ENCODE peak calls at places on chromosomes 1 and 21, in nine cellular contexts. One of them, this sample, is unnamed.

GRCh38 chr1:25765910-25766645 is 33.9 kb upstream of the SELENON start:
- DNase-seq in NCI-H1092 treated with DMSO at 0.1 percent for 48 hours: peak; percentile 29
- DNase-seq in choroid plexus epithelial cell: no peak
- DNase-seq in GDM1: no peak
- DNase-seq in pancreas: no peak
- DNase-seq in KG1: no peak
- DNase-seq in hypothalamus: no peak
- DNase-seq in CD4-positive, alpha-beta T cell: no peak
- DNase-seq in stimulated activated CD4-positive, alpha-beta T cell treated with anti-CD3 and anti-CD28 coated beads, Interleukin-4, amount 100 ng/mL, for 24 hours: no peak
- DNase-seq in this sample: peak; percentile 37

GRCh38 chr1:7478797-7479499 is 292.1 kb upstream of the VAMP3 start:
- DNase-seq in NCI-H1092 treated with DMSO at 0.1 percent for 48 hours: peak; percentile 39
- DNase-seq in choroid plexus epithelial cell: peak; percentile 98
- DNase-seq in GDM1: no peak
- DNase-seq in pancreas: peak; percentile 45
- DNase-seq in KG1: no peak
- DNase-seq in hypothalamus: no peak
- DNase-seq in CD4-positive, alpha-beta T cell: no peak
- DNase-seq in stimulated activated CD4-positive, alpha-beta T cell treated with anti-CD3 and anti-CD28 coated beads, Interleukin-4, amount 100 ng/mL, for 24 hours: no peak
- DNase-seq in this sample: no peak

GRCh38 chr1:217527151-217527550 is 103.7 kb downstream of the GPATCH2 start:
- DNase-seq in NCI-H1092 treated with DMSO at 0.1 percent for 48 hours: no peak
- DNase-seq in choroid plexus epithelial cell: no peak
- DNase-seq in GDM1: no peak
- DNase-seq in pancreas: no peak
- DNase-seq in KG1: no peak
- DNase-seq in hypothalamus: no peak
- DNase-seq in CD4-positive, alpha-beta T cell: no peak
- DNase-seq in stimulated activated CD4-positive, alpha-beta T cell treated with anti-CD3 and anti-CD28 coated beads, Interleukin-4, amount 100 ng/mL, for 24 hours: no peak
- DNase-seq in this sample: no peak

GRCh38 chr1:53656062-53656915 is 82.7 kb downstream of the GLIS1 start:
- DNase-seq in NCI-H1092 treated with DMSO at 0.1 percent for 48 hours: no peak
- DNase-seq in choroid plexus epithelial cell: peak; percentile 63
- DNase-seq in GDM1: peak; percentile 11
- DNase-seq in pancreas: no peak
- DNase-seq in KG1: no peak
- DNase-seq in hypothalamus: no peak
- DNase-seq in CD4-positive, alpha-beta T cell: no peak
- DNase-seq in stimulated activated CD4-positive, alpha-beta T cell treated with anti-CD3 and anti-CD28 coated beads, Interleukin-4, amount 100 ng/mL, for 24 hours: no peak
- DNase-seq in this sample: no peak

GRCh38 chr1:221865808-221866207 is 123.9 kb upstream of the DUSP10 start:
- DNase-seq in NCI-H1092 treated with DMSO at 0.1 percent for 48 hours: no peak
- DNase-seq in choroid plexus epithelial cell: peak; percentile 29
- DNase-seq in GDM1: no peak
- DNase-seq in pancreas: no peak
- DNase-seq in KG1: no peak
- DNase-seq in hypothalamus: no peak
- DNase-seq in CD4-positive, alpha-beta T cell: no peak
- DNase-seq in stimulated activated CD4-positive, alpha-beta T cell treated with anti-CD3 and anti-CD28 coated beads, Interleukin-4, amount 100 ng/mL, for 24 hours: no peak
- DNase-seq in this sample: no peak

GRCh38 chr21:28762357-28762735 is 230.3 kb downstream of the LTN1 start:
- DNase-seq in NCI-H1092 treated with DMSO at 0.1 percent for 48 hours: no peak
- DNase-seq in choroid plexus epithelial cell: no peak
- DNase-seq in GDM1: no peak
- DNase-seq in pancreas: no peak
- DNase-seq in KG1: no peak
- DNase-seq in hypothalamus: no peak
- DNase-seq in CD4-positive, alpha-beta T cell: no peak
- DNase-seq in stimulated activated CD4-positive, alpha-beta T cell treated with anti-CD3 and anti-CD28 coated beads, Interleukin-4, amount 100 ng/mL, for 24 hours: no peak
- DNase-seq in this sample: no peak

GRCh38 chr1:58283380-58284338 is 262.9 kb downstream of the OMA1 start:
- DNase-seq in NCI-H1092 treated with DMSO at 0.1 percent for 48 hours: no peak
- DNase-seq in choroid plexus epithelial cell: no peak
- DNase-seq in GDM1: no peak
- DNase-seq in pancreas: no peak
- DNase-seq in KG1: no peak
- DNase-seq in hypothalamus: no peak
- DNase-seq in CD4-positive, alpha-beta T cell: no peak
- DNase-seq in stimulated activated CD4-positive, alpha-beta T cell treated with anti-CD3 and anti-CD28 coated beads, Interleukin-4, amount 100 ng/mL, for 24 hours: no peak
- DNase-seq in this sample: no peak

GRCh38 chr21:42568834-42569731 is 55.4 kb downstream of the SLC37A1 start:
- DNase-seq in NCI-H1092 treated with DMSO at 0.1 percent for 48 hours: peak; percentile 55
- DNase-seq in choroid plexus epithelial cell: no peak
- DNase-seq in GDM1: no peak
- DNase-seq in pancreas: no peak
- DNase-seq in KG1: no peak
- DNase-seq in hypothalamus: no peak
- DNase-seq in CD4-positive, alpha-beta T cell: no peak
- DNase-seq in stimulated activated CD4-positive, alpha-beta T cell treated with anti-CD3 and anti-CD28 coated beads, Interleukin-4, amount 100 ng/mL, for 24 hours: no peak
- DNase-seq in this sample: peak; percentile 31

GRCh38 chr1:98898901-98899300 is 105.8 kb downstream of the PLPPR5 start:
- DNase-seq in NCI-H1092 treated with DMSO at 0.1 percent for 48 hours: no peak
- DNase-seq in choroid plexus epithelial cell: no peak
- DNase-seq in GDM1: no peak
- DNase-seq in pancreas: no peak
- DNase-seq in KG1: no peak
- DNase-seq in hypothalamus: no peak
- DNase-seq in CD4-positive, alpha-beta T cell: no peak
- DNase-seq in stimulated activated CD4-positive, alpha-beta T cell treated with anti-CD3 and anti-CD28 coated beads, Interleukin-4, amount 100 ng/mL, for 24 hours: no peak
- DNase-seq in this sample: no peak

GRCh38 chr1:220487297-220487820 is 40.6 kb upstream of the MARK1 start:
- DNase-seq in NCI-H1092 treated with DMSO at 0.1 percent for 48 hours: no peak
- DNase-seq in choroid plexus epithelial cell: peak; percentile 8
- DNase-seq in GDM1: no peak
- DNase-seq in pancreas: no peak
- DNase-seq in KG1: no peak
- DNase-seq in hypothalamus: no peak
- DNase-seq in CD4-positive, alpha-beta T cell: no peak
- DNase-seq in stimulated activated CD4-positive, alpha-beta T cell treated with anti-CD3 and anti-CD28 coated beads, Interleukin-4, amount 100 ng/mL, for 24 hours: peak; percentile 4
- DNase-seq in this sample: no peak

GRCh38 chr1:211469938-211470529 is 21.9 kb downstream of the RD3 start:
- DNase-seq in NCI-H1092 treated with DMSO at 0.1 percent for 48 hours: peak; percentile 87
- DNase-seq in choroid plexus epithelial cell: peak; percentile 81
- DNase-seq in GDM1: no peak
- DNase-seq in pancreas: peak; percentile 90
- DNase-seq in KG1: no peak
- DNase-seq in hypothalamus: no peak
- DNase-seq in CD4-positive, alpha-beta T cell: no peak
- DNase-seq in stimulated activated CD4-positive, alpha-beta T cell treated with anti-CD3 and anti-CD28 coated beads, Interleukin-4, amount 100 ng/mL, for 24 hours: peak; percentile 45
- DNase-seq in this sample: no peak

GRCh38 chr1:194598098-194598497 is 1411.7 kb upstream of the B3GALT2 start:
- DNase-seq in NCI-H1092 treated with DMSO at 0.1 percent for 48 hours: no peak
- DNase-seq in choroid plexus epithelial cell: no peak
- DNase-seq in GDM1: no peak
- DNase-seq in pancreas: no peak
- DNase-seq in KG1: no peak
- DNase-seq in hypothalamus: no peak
- DNase-seq in CD4-positive, alpha-beta T cell: no peak
- DNase-seq in stimulated activated CD4-positive, alpha-beta T cell treated with anti-CD3 and anti-CD28 coated beads, Interleukin-4, amount 100 ng/mL, for 24 hours: no peak
- DNase-seq in this sample: no peak

GRCh38 chr1:210882414-210883221 is 251.3 kb downstream of the KCNH1 start:
- DNase-seq in NCI-H1092 treated with DMSO at 0.1 percent for 48 hours: no peak
- DNase-seq in choroid plexus epithelial cell: peak; percentile 13
- DNase-seq in GDM1: no peak
- DNase-seq in pancreas: no peak
- DNase-seq in KG1: no peak
- DNase-seq in hypothalamus: no peak
- DNase-seq in CD4-positive, alpha-beta T cell: no peak
- DNase-seq in stimulated activated CD4-positive, alpha-beta T cell treated with anti-CD3 and anti-CD28 coated beads, Interleukin-4, amount 100 ng/mL, for 24 hours: no peak
- DNase-seq in this sample: no peak

GRCh38 chr1:155219592-155220031 is 11.1 kb downstream of the MTX1 start:
- DNase-seq in NCI-H1092 treated with DMSO at 0.1 percent for 48 hours: no peak
- DNase-seq in choroid plexus epithelial cell: peak; percentile 46
- DNase-seq in GDM1: no peak
- DNase-seq in pancreas: no peak
- DNase-seq in KG1: no peak
- DNase-seq in hypothalamus: peak; percentile 15
- DNase-seq in CD4-positive, alpha-beta T cell: no peak
- DNase-seq in stimulated activated CD4-positive, alpha-beta T cell treated with anti-CD3 and anti-CD28 coated beads, Interleukin-4, amount 100 ng/mL, for 24 hours: no peak
- DNase-seq in this sample: no peak

GRCh38 chr1:87424541-87424940 is 95.9 kb downstream of the LMO4 start:
- DNase-seq in NCI-H1092 treated with DMSO at 0.1 percent for 48 hours: no peak
- DNase-seq in choroid plexus epithelial cell: no peak
- DNase-seq in GDM1: no peak
- DNase-seq in pancreas: no peak
- DNase-seq in KG1: no peak
- DNase-seq in hypothalamus: no peak
- DNase-seq in CD4-positive, alpha-beta T cell: no peak
- DNase-seq in stimulated activated CD4-positive, alpha-beta T cell treated with anti-CD3 and anti-CD28 coated beads, Interleukin-4, amount 100 ng/mL, for 24 hours: no peak
- DNase-seq in this sample: no peak

GRCh38 chr1:198121058-198121829 is 35.6 kb upstream of the NEK7 start:
- DNase-seq in NCI-H1092 treated with DMSO at 0.1 percent for 48 hours: no peak
- DNase-seq in choroid plexus epithelial cell: peak; percentile 90
- DNase-seq in GDM1: no peak
- DNase-seq in pancreas: no peak
- DNase-seq in KG1: no peak
- DNase-seq in hypothalamus: no peak
- DNase-seq in CD4-positive, alpha-beta T cell: no peak
- DNase-seq in stimulated activated CD4-positive, alpha-beta T cell treated with anti-CD3 and anti-CD28 coated beads, Interleukin-4, amount 100 ng/mL, for 24 hours: no peak
- DNase-seq in this sample: no peak

GRCh38 chr1:45913925-45914501 is 110.6 kb downstream of the MAST2 start:
- DNase-seq in NCI-H1092 treated with DMSO at 0.1 percent for 48 hours: no peak
- DNase-seq in choroid plexus epithelial cell: no peak
- DNase-seq in GDM1: no peak
- DNase-seq in pancreas: no peak
- DNase-seq in KG1: no peak
- DNase-seq in hypothalamus: no peak
- DNase-seq in CD4-positive, alpha-beta T cell: no peak
- DNase-seq in stimulated activated CD4-positive, alpha-beta T cell treated with anti-CD3 and anti-CD28 coated beads, Interleukin-4, amount 100 ng/mL, for 24 hours: no peak
- DNase-seq in this sample: no peak

GRCh38 chr21:43767980-43768867 is 7.9 kb downstream of the CSTB start:
- DNase-seq in NCI-H1092 treated with DMSO at 0.1 percent for 48 hours: no peak
- DNase-seq in choroid plexus epithelial cell: peak; percentile 87
- DNase-seq in GDM1: no peak
- DNase-seq in pancreas: no peak
- DNase-seq in KG1: no peak
- DNase-seq in hypothalamus: peak; percentile 27
- DNase-seq in CD4-positive, alpha-beta T cell: no peak
- DNase-seq in stimulated activated CD4-positive, alpha-beta T cell treated with anti-CD3 and anti-CD28 coated beads, Interleukin-4, amount 100 ng/mL, for 24 hours: no peak
- DNase-seq in this sample: no peak

GRCh38 chr1:157377216-157377821 is 175.0 kb downstream of the FCRL5 start:
- DNase-seq in NCI-H1092 treated with DMSO at 0.1 percent for 48 hours: peak; percentile 7
- DNase-seq in choroid plexus epithelial cell: peak; percentile 49
- DNase-seq in GDM1: peak; percentile 31
- DNase-seq in pancreas: no peak
- DNase-seq in KG1: peak; percentile 11
- DNase-seq in hypothalamus: no peak
- DNase-seq in CD4-positive, alpha-beta T cell: no peak
- DNase-seq in stimulated activated CD4-positive, alpha-beta T cell treated with anti-CD3 and anti-CD28 coated beads, Interleukin-4, amount 100 ng/mL, for 24 hours: no peak
- DNase-seq in this sample: no peak

GRCh38 chr21:45465611-45466329 is 60.8 kb downstream of the COL18A1 start:
- DNase-seq in NCI-H1092 treated with DMSO at 0.1 percent for 48 hours: no peak
- DNase-seq in choroid plexus epithelial cell: no peak
- DNase-seq in GDM1: no peak
- DNase-seq in pancreas: no peak
- DNase-seq in KG1: no peak
- DNase-seq in hypothalamus: no peak
- DNase-seq in CD4-positive, alpha-beta T cell: no peak
- DNase-seq in stimulated activated CD4-positive, alpha-beta T cell treated with anti-CD3 and anti-CD28 coated beads, Interleukin-4, amount 100 ng/mL, for 24 hours: no peak
- DNase-seq in this sample: peak; percentile 36

GRCh38 chr1:230703679-230704385 is 10.1 kb downstream of the AGT start:
- DNase-seq in NCI-H1092 treated with DMSO at 0.1 percent for 48 hours: no peak
- DNase-seq in choroid plexus epithelial cell: no peak
- DNase-seq in GDM1: no peak
- DNase-seq in pancreas: no peak
- DNase-seq in KG1: no peak
- DNase-seq in hypothalamus: no peak
- DNase-seq in CD4-positive, alpha-beta T cell: no peak
- DNase-seq in stimulated activated CD4-positive, alpha-beta T cell treated with anti-CD3 and anti-CD28 coated beads, Interleukin-4, amount 100 ng/mL, for 24 hours: no peak
- DNase-seq in this sample: no peak

GRCh38 chr1:85449356-85449755 is 15.6 kb downstream of the DDAH1 start:
- DNase-seq in NCI-H1092 treated with DMSO at 0.1 percent for 48 hours: peak; percentile 72
- DNase-seq in choroid plexus epithelial cell: no peak
- DNase-seq in GDM1: no peak
- DNase-seq in pancreas: no peak
- DNase-seq in KG1: no peak
- DNase-seq in hypothalamus: no peak
- DNase-seq in CD4-positive, alpha-beta T cell: no peak
- DNase-seq in stimulated activated CD4-positive, alpha-beta T cell treated with anti-CD3 and anti-CD28 coated beads, Interleukin-4, amount 100 ng/mL, for 24 hours: no peak
- DNase-seq in this sample: no peak

GRCh38 chr1:21781971-21782867 is 730 bp downstream of the USP48 start:
- DNase-seq in NCI-H1092 treated with DMSO at 0.1 percent for 48 hours: peak; percentile 70
- DNase-seq in choroid plexus epithelial cell: peak; percentile 75
- DNase-seq in GDM1: peak; percentile 19
- DNase-seq in pancreas: no peak
- DNase-seq in KG1: no peak
- DNase-seq in hypothalamus: no peak
- DNase-seq in CD4-positive, alpha-beta T cell: peak; percentile 33
- DNase-seq in stimulated activated CD4-positive, alpha-beta T cell treated with anti-CD3 and anti-CD28 coated beads, Interleukin-4, amount 100 ng/mL, for 24 hours: peak; percentile 57
- DNase-seq in this sample: peak; percentile 39

GRCh38 chr1:30286984-30287839 is 436.2 kb downstream of the MATN1 start:
- DNase-seq in NCI-H1092 treated with DMSO at 0.1 percent for 48 hours: no peak
- DNase-seq in choroid plexus epithelial cell: no peak
- DNase-seq in GDM1: no peak
- DNase-seq in pancreas: no peak
- DNase-seq in KG1: no peak
- DNase-seq in hypothalamus: no peak
- DNase-seq in CD4-positive, alpha-beta T cell: no peak
- DNase-seq in stimulated activated CD4-positive, alpha-beta T cell treated with anti-CD3 and anti-CD28 coated beads, Interleukin-4, amount 100 ng/mL, for 24 hours: no peak
- DNase-seq in this sample: no peak

GRCh38 chr1:201253906-201254624 is 29.2 kb upstream of the PKP1 start:
- DNase-seq in NCI-H1092 treated with DMSO at 0.1 percent for 48 hours: no peak
- DNase-seq in choroid plexus epithelial cell: no peak
- DNase-seq in GDM1: no peak
- DNase-seq in pancreas: no peak
- DNase-seq in KG1: no peak
- DNase-seq in hypothalamus: no peak
- DNase-seq in CD4-positive, alpha-beta T cell: no peak
- DNase-seq in stimulated activated CD4-positive, alpha-beta T cell treated with anti-CD3 and anti-CD28 coated beads, Interleukin-4, amount 100 ng/mL, for 24 hours: no peak
- DNase-seq in this sample: no peak

GRCh38 chr1:152182431-152182830 is 23.4 kb upstream of the RPTN start:
- DNase-seq in NCI-H1092 treated with DMSO at 0.1 percent for 48 hours: no peak
- DNase-seq in choroid plexus epithelial cell: peak; percentile 81
- DNase-seq in GDM1: peak; percentile 2
- DNase-seq in pancreas: no peak
- DNase-seq in KG1: no peak
- DNase-seq in hypothalamus: no peak
- DNase-seq in CD4-positive, alpha-beta T cell: no peak
- DNase-seq in stimulated activated CD4-positive, alpha-beta T cell treated with anti-CD3 and anti-CD28 coated beads, Interleukin-4, amount 100 ng/mL, for 24 hours: no peak
- DNase-seq in this sample: no peak

GRCh38 chr1:111801071-111801850 is 45.6 kb downstream of the DDX20 start:
- DNase-seq in NCI-H1092 treated with DMSO at 0.1 percent for 48 hours: no peak
- DNase-seq in choroid plexus epithelial cell: no peak
- DNase-seq in GDM1: no peak
- DNase-seq in pancreas: no peak
- DNase-seq in KG1: no peak
- DNase-seq in hypothalamus: no peak
- DNase-seq in CD4-positive, alpha-beta T cell: no peak
- DNase-seq in stimulated activated CD4-positive, alpha-beta T cell treated with anti-CD3 and anti-CD28 coated beads, Interleukin-4, amount 100 ng/mL, for 24 hours: no peak
- DNase-seq in this sample: no peak

GRCh38 chr1:156471496-156472490 is 28.8 kb downstream of the MEF2D start:
- DNase-seq in NCI-H1092 treated with DMSO at 0.1 percent for 48 hours: peak; percentile 90
- DNase-seq in choroid plexus epithelial cell: peak; percentile 36
- DNase-seq in GDM1: no peak
- DNase-seq in pancreas: peak; percentile 99
- DNase-seq in KG1: no peak
- DNase-seq in hypothalamus: no peak
- DNase-seq in CD4-positive, alpha-beta T cell: no peak
- DNase-seq in stimulated activated CD4-positive, alpha-beta T cell treated with anti-CD3 and anti-CD28 coated beads, Interleukin-4, amount 100 ng/mL, for 24 hours: no peak
- DNase-seq in this sample: no peak

GRCh38 chr21:17775431-17776126 is 43.6 kb downstream of the C21orf91 start:
- DNase-seq in NCI-H1092 treated with DMSO at 0.1 percent for 48 hours: no peak
- DNase-seq in choroid plexus epithelial cell: no peak
- DNase-seq in GDM1: no peak
- DNase-seq in pancreas: no peak
- DNase-seq in KG1: no peak
- DNase-seq in hypothalamus: no peak
- DNase-seq in CD4-positive, alpha-beta T cell: peak; percentile 38
- DNase-seq in stimulated activated CD4-positive, alpha-beta T cell treated with anti-CD3 and anti-CD28 coated beads, Interleukin-4, amount 100 ng/mL, for 24 hours: peak; percentile 64
- DNase-seq in this sample: peak; percentile 75

GRCh38 chr1:17460265-17460664 is 20.8 kb upstream of the RCC2 start:
- DNase-seq in NCI-H1092 treated with DMSO at 0.1 percent for 48 hours: no peak
- DNase-seq in choroid plexus epithelial cell: no peak
- DNase-seq in GDM1: no peak
- DNase-seq in pancreas: no peak
- DNase-seq in KG1: no peak
- DNase-seq in hypothalamus: no peak
- DNase-seq in CD4-positive, alpha-beta T cell: no peak
- DNase-seq in stimulated activated CD4-positive, alpha-beta T cell treated with anti-CD3 and anti-CD28 coated beads, Interleukin-4, amount 100 ng/mL, for 24 hours: no peak
- DNase-seq in this sample: no peak

GRCh38 chr1:29415156-29415830 is 179.0 kb downstream of the PTPRU start:
- DNase-seq in NCI-H1092 treated with DMSO at 0.1 percent for 48 hours: peak; percentile 69
- DNase-seq in choroid plexus epithelial cell: peak; percentile 15
- DNase-seq in GDM1: no peak
- DNase-seq in pancreas: no peak
- DNase-seq in KG1: no peak
- DNase-seq in hypothalamus: no peak
- DNase-seq in CD4-positive, alpha-beta T cell: no peak
- DNase-seq in stimulated activated CD4-positive, alpha-beta T cell treated with anti-CD3 and anti-CD28 coated beads, Interleukin-4, amount 100 ng/mL, for 24 hours: no peak
- DNase-seq in this sample: no peak